ENCODE peak calls at places on chromosomes 5 and 9, in ten cellular contexts. D is coronary artery; J is A673; P is GM18507; I is frontal cortex; X is SIG-M5; M is HT-29; B is non-pigmented ciliary epithelial cell; O is activated CD8-positive, alpha-beta T cell treated with anti-CD3 and anti-CD28 coated beads for 36 hours; R is retinal pigment epithelial cell. C is an unnamed sample.

GRCh38 chr5:124806026-124806856 is 59.8 kb upstream of the ZNF608 start:
- DNase-seq in D (no peak), J (peak), P (no peak), I (peak), X (no peak), M (peak), B (peak), O (no peak), R (peak), C (no peak)

GRCh38 chr9:137429546-137429890 is 6.3 kb downstream of the NOXA1 start:
- DNase-seq in D (no peak), J (no peak), P (no peak), I (no peak), X (no peak), M (no peak), B (no peak), O (no peak), R (no peak), C (no peak)

GRCh38 chr5:2013301-2014057 is 130.8 kb upstream of the IRX4 start:
- DNase-seq in D (no peak), J (no peak), P (no peak), I (no peak), X (no peak), M (no peak), B (no peak), O (no peak), R (no peak), C (no peak)

GRCh38 chr9:128884164-128884563 is 2.2 kb downstream of the LRRC8A start:
- DNase-seq in D (no peak), J (no peak), P (no peak), I (no peak), X (no peak), M (no peak), B (no peak), O (no peak), R (no peak), C (no peak)

GRCh38 chr5:67724412-67725135 is 491.0 kb upstream of the PIK3R1 start:
- DNase-seq in D (no peak), J (no peak), P (no peak), I (peak), X (no peak), M (no peak), B (no peak), O (no peak), R (no peak), C (no peak)

GRCh38 chr5:9483779-9484178 is 62.1 kb downstream of the SEMA5A start:
- DNase-seq in D (no peak), J (peak), P (no peak), I (no peak), X (no peak), M (no peak), B (no peak), O (no peak), R (no peak), C (no peak)

GRCh38 chr9:90022474-90022873 is 417.7 kb downstream of the GADD45G start:
- DNase-seq in D (no peak), J (no peak), P (no peak), I (no peak), X (no peak), M (no peak), B (no peak), O (no peak), R (no peak), C (no peak)

GRCh38 chr5:45737153-45737552 is 41.0 kb upstream of the HCN1 start:
- DNase-seq in D (no peak), J (no peak), P (no peak), I (no peak), X (no peak), M (no peak), B (no peak), O (no peak), R (no peak), C (no peak)

GRCh38 chr9:93094294-93095204 is 1.5 kb upstream of the CARD19 start:
- DNase-seq in D (no peak), J (peak), P (no peak), I (no peak), X (peak), M (no peak), B (no peak), O (peak), R (no peak), C (peak)

GRCh38 chr5:111454198-111454606 is 58.1 kb downstream of the STARD4 start:
- DNase-seq in D (no peak), J (peak), P (no peak), I (no peak), X (no peak), M (no peak), B (peak), O (no peak), R (peak), C (no peak)

GRCh38 chr9:116499434-116499833 is 187.7 kb upstream of the TRIM32 start:
- DNase-seq in D (no peak), J (no peak), P (no peak), I (no peak), X (no peak), M (no peak), B (no peak), O (no peak), R (no peak), C (no peak)

GRCh38 chr5:32711693-32712462 is 757 bp downstream of the NPR3 start:
- DNase-seq in D (no peak), J (no peak), P (no peak), I (peak), X (no peak), M (no peak), B (no peak), O (peak), R (no peak), C (peak)

GRCh38 chr5:3386676-3387075 is 209.0 kb upstream of the IRX1 start:
- DNase-seq in D (no peak), J (no peak), P (no peak), I (no peak), X (no peak), M (no peak), B (no peak), O (no peak), R (no peak), C (no peak)

GRCh38 chr9:3514786-3515185 is 11.0 kb downstream of the RFX3 start:
- DNase-seq in D (no peak), J (no peak), P (no peak), I (no peak), X (no peak), M (no peak), B (no peak), O (no peak), R (no peak), C (no peak)

GRCh38 chr5:154202379-154203260 is 12.1 kb downstream of the GALNT10 start:
- DNase-seq in D (no peak), J (no peak), P (peak), I (no peak), X (no peak), M (no peak), B (no peak), O (peak), R (no peak), C (peak)

GRCh38 chr5:160083012-160083436 is 36.2 kb downstream of the PWWP2A start:
- DNase-seq in D (no peak), J (peak), P (no peak), I (no peak), X (no peak), M (no peak), B (peak), O (no peak), R (no peak), C (no peak)

GRCh38 chr9:121510766-121511555 is 11.3 kb upstream of the GGTA1 start:
- DNase-seq in D (no peak), J (no peak), P (no peak), I (no peak), X (no peak), M (no peak), B (no peak), O (no peak), R (peak), C (no peak)

GRCh38 chr9:78871452-78872331 is 574.8 kb downstream of the PSAT1 start:
- DNase-seq in D (no peak), J (peak), P (no peak), I (no peak), X (no peak), M (peak), B (peak), O (no peak), R (peak), C (no peak)

GRCh38 chr9:93644397-93645088 is 68.2 kb downstream of the PHF2 start:
- DNase-seq in D (peak), J (no peak), P (no peak), I (no peak), X (no peak), M (no peak), B (no peak), O (no peak), R (no peak), C (peak)

GRCh38 chr5:61805101-61805500 is 473.0 kb downstream of the ZSWIM6 start:
- DNase-seq in D (no peak), J (peak), P (no peak), I (no peak), X (no peak), M (peak), B (peak), O (no peak), R (peak), C (no peak)

GRCh38 chr9:113523421-113524141 is 60.1 kb downstream of the RGS3 start:
- DNase-seq in D (no peak), J (no peak), P (peak), I (no peak), X (peak), M (no peak), B (no peak), O (peak), R (no peak), C (peak)

GRCh38 chr5:75707911-75708509 is 9.2 kb downstream of the POC5 start:
- DNase-seq in D (no peak), J (no peak), P (no peak), I (no peak), X (no peak), M (no peak), B (no peak), O (no peak), R (no peak), C (no peak)

GRCh38 chr5:141811287-141812155 is 66.7 kb downstream of the PCDH1 start:
- DNase-seq in D (no peak), J (peak), P (peak), I (peak), X (no peak), M (peak), B (no peak), O (peak), R (no peak), C (peak)

GRCh38 chr9:93119953-93120845 is 13.9 kb downstream of the NINJ1 start:
- DNase-seq in D (peak), J (no peak), P (peak), I (peak), X (peak), M (peak), B (peak), O (peak), R (peak), C (peak)

GRCh38 chr5:135332519-135333150 is 66.4 kb downstream of the MACROH2A1 start:
- DNase-seq in D (no peak), J (peak), P (peak), I (peak), X (no peak), M (peak), B (peak), O (no peak), R (peak), C (no peak)

GRCh38 chr9:96859461-96860198 is 5.3 kb upstream of the ZNF782 start:
- DNase-seq in D (no peak), J (peak), P (no peak), I (no peak), X (no peak), M (no peak), B (peak), O (no peak), R (peak), C (no peak)

GRCh38 chr5:113199122-113199905 is 222.7 kb downstream of the DCP2 start:
- DNase-seq in D (no peak), J (peak), P (no peak), I (no peak), X (no peak), M (no peak), B (no peak), O (no peak), R (peak), C (no peak)

GRCh38 chr5:57863661-57864060 is 381.1 kb upstream of the ACTBL2 start:
- DNase-seq in D (no peak), J (no peak), P (no peak), I (no peak), X (no peak), M (no peak), B (no peak), O (no peak), R (peak), C (no peak)

GRCh38 chr5:29697786-29698414 is 1495.6 kb upstream of the CDH6 start:
- DNase-seq in D (no peak), J (peak), P (no peak), I (no peak), X (no peak), M (peak), B (no peak), O (no peak), R (peak), C (no peak)

GRCh38 chr9:94056442-94056974 is 27.8 kb upstream of the PTPDC1 start:
- DNase-seq in D (no peak), J (peak), P (no peak), I (peak), X (no peak), M (no peak), B (peak), O (no peak), R (peak), C (no peak)

GRCh38 chr9:126696764-126697145 is 83.0 kb downstream of the LMX1B start:
- DNase-seq in D (peak), J (no peak), P (no peak), I (no peak), X (no peak), M (no peak), B (no peak), O (no peak), R (no peak), C (no peak)